ENCODE peak calls at places on chromosomes 7 and 10, in seven cellular contexts. K is IMR-90, O is H1, R is neuronal stem cell, S is mesendoderm, D is mesenchymal stem cell, W is trophoblast cell. C is an unnamed sample.

GRCh38 chr7:95102662-95103061 is 195.3 kb downstream of the PPP1R9A start:
- DNase-seq in K (no peak), O (no peak), R (no peak), S (no peak), D (peak; percentile 12), W (no peak), C (no peak)

GRCh38 chr10:56319386-56319785 is 41.7 kb downstream of the ZWINT start:
- DNase-seq in K (peak; percentile 76), O (no peak), R (no peak), S (no peak), D (peak; percentile 74), W (no peak), C (no peak)

GRCh38 chr7:80432166-80432565 is 79.7 kb downstream of the GNAT3 start:
- DNase-seq in K (peak; percentile 57), O (no peak), R (no peak), S (no peak), D (no peak), W (no peak), C (no peak)

GRCh38 chr7:25860206-25860881 is 291.7 kb upstream of the NFE2L3 start:
- DNase-seq in K (peak; percentile 24), O (no peak), R (no peak), S (peak; percentile 62), D (peak; percentile 92), W (peak; percentile 55), C (peak; percentile 72)

GRCh38 chr10:100996678-100997363 is 2.8 kb upstream of the LZTS2 start:
- DNase-seq in K (no peak), O (no peak), R (peak; percentile 59), S (peak; percentile 76), D (no peak), W (peak; percentile 72), C (peak; percentile 84)

GRCh38 chr7:54712777-54713176 is 46.2 kb downstream of the SEC61G start:
- DNase-seq in K (no peak), O (no peak), R (no peak), S (no peak), D (no peak), W (no peak), C (no peak)

GRCh38 chr10:100889546-100889945 is 23.2 kb upstream of the SLF2 start:
- DNase-seq in K (no peak), O (no peak), R (no peak), S (no peak), D (no peak), W (no peak), C (peak; percentile 21)

GRCh38 chr7:139702811-139703467 is 74.9 kb downstream of the HIPK2 start:
- DNase-seq in K (no peak), O (no peak), R (no peak), S (no peak), D (no peak), W (no peak), C (no peak)

GRCh38 chr7:2015251-2015871 is 217.4 kb downstream of the MAD1L1 start:
- DNase-seq in K (no peak), O (no peak), R (no peak), S (no peak), D (no peak), W (no peak), C (peak; percentile 24)

GRCh38 chr7:155521007-155521742 is 25.2 kb downstream of the CNPY1 start:
- DNase-seq in K (no peak), O (no peak), R (no peak), S (no peak), D (no peak), W (no peak), C (no peak)

GRCh38 chr7:155517969-155518368 is 28.4 kb downstream of the CNPY1 start:
- DNase-seq in K (no peak), O (no peak), R (no peak), S (no peak), D (no peak), W (no peak), C (no peak)

GRCh38 chr7:155518633-155519032 is 27.7 kb downstream of the CNPY1 start:
- DNase-seq in K (no peak), O (no peak), R (no peak), S (no peak), D (no peak), W (no peak), C (no peak)

GRCh38 chr7:155521743-155522398 is 24.5 kb downstream of the CNPY1 start:
- DNase-seq in K (no peak), O (no peak), R (no peak), S (no peak), D (no peak), W (no peak), C (no peak)

DNA sequence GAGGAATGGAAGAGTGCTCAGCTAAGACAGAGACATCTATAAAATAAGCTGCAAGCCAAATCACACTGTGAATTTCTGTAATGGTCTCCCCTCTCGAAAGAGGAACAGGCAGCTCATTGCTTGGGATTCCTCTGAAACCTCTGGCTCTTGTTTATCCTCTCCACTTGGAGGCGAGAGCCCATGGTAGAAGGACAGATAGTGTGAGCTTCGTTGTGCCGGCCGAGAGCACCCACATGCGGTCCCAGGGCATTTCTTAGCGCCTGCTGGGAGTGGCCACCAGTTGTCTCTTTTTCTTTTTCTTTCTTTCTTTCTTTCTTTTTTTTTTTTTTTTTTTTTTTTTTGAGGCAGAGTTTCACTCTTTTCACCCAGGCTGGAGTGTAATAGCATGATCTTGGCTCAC is 26.2 kb downstream of the CNPY1 start:
- DNase-seq in K (no peak), O (no peak), R (no peak), S (no peak), D (no peak), W (no peak), C (no peak)
- H3K4ac ChIP-seq in K (no peak overlapping the region), O (no peak overlapping the region), R (no peak overlapping the region), S (no peak overlapping the region), D (no peak overlapping the region), W (no peak overlapping the region), C (no peak overlapping the region)

GRCh38 chr7:107208563-107208962 is 39.8 kb downstream of the HBP1 start:
- DNase-seq in K (no peak), O (no peak), R (no peak), S (no peak), D (no peak), W (peak; percentile 92), C (no peak)

GRCh38 chr7:107212719-107213118 is 43.9 kb downstream of the HBP1 start:
- DNase-seq in K (no peak), O (no peak), R (no peak), S (no peak), D (no peak), W (no peak), C (no peak)

GRCh38 chr7:107209565-107209964 is 40.8 kb downstream of the HBP1 start:
- DNase-seq in K (no peak), O (no peak), R (no peak), S (no peak), D (no peak), W (no peak), C (no peak)

GRCh38 chr7:107208046-107208458 is 39.2 kb downstream of the HBP1 start:
- DNase-seq in K (peak; percentile 41), O (no peak), R (no peak), S (no peak), D (no peak), W (no peak), C (no peak)

DNA sequence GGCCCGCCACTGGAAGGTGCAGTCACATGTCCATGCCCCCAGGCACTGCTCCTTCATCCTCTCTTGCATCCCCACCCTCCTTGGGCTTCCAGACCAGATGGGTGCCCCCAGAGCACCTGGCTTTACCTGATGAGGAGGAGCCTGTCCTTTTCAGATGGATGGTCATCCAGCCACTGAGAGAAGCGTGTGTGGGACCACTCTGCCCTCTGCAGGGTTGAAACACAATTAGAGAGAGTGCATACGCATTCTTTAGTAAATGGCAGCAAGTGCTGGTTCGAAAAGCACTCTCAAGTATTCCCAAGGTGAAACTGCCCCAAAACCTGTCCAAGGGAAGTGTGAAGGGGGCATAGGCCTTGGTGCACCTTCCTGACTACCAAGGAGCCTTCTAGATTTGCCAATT is 41.6 kb downstream of the HBP1 start:
- DNase-seq in K (no peak), O (no peak), R (no peak), S (peak; percentile 10), D (no peak), W (peak; percentile 66), C (peak; percentile 31)
- H3K79me1 ChIP-seq in K (peaks cover 4% of the 10 kb centered on the region), O (no peaks in the 10 kb centered on the region), R (no peaks in the 10 kb centered on the region), S (no peaks in the 10 kb centered on the region), D (peaks cover 11% of the 10 kb centered on the region), W (no peaks in the 10 kb centered on the region), C (no peaks in the 10 kb centered on the region)

DNA sequence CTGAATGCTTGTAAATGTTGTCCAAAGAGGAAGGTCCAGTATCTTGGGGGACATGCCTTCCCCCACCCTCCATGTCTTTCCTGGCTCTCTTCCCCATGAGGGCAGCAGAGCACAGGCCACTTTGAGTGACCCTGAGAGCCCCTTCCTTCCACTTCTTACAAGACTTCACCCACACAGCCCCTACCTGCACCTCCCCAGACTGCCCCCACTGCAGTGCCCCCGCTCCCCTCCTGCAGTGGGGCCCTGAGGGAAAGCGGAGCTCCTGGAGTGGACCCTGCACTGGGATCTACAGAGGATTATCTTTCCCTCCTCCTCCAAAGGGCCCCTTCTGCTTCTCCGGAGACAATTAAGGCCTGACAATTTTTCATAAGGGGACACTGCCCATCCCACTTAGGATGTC is 326.8 kb downstream of the TCERG1L start:
- DNase-seq in K (no peak), O (no peak), R (no peak), S (no peak), D (no peak), W (no peak), C (no peak)
- H3K4ac ChIP-seq in K (no peak overlapping the region), O (no peak overlapping the region), R (no peak overlapping the region), S (no peak overlapping the region), D (no peak overlapping the region), W (no peak overlapping the region), C (no peak overlapping the region)

GRCh38 chr7:84188811-84189405 is 5.7 kb downstream of the SEMA3A start:
- DNase-seq in K (peak; percentile 32), O (no peak), R (no peak), S (peak; percentile 29), D (peak; percentile 58), W (no peak), C (no peak)
- H3K79me1 ChIP-seq in K (peaks cover 14% of the 10 kb centered on the region), O (no peaks in the 10 kb centered on the region), R (no peaks in the 10 kb centered on the region), S (no peaks in the 10 kb centered on the region), D (peaks cover 4% of the 10 kb centered on the region), W (no peaks in the 10 kb centered on the region), C (no peaks in the 10 kb centered on the region)

GRCh38 chr7:93883917-93884345 is 6.6 kb downstream of the TFPI2 start:
- DNase-seq in K (no peak), O (no peak), R (no peak), S (no peak), D (no peak), W (no peak), C (no peak)

GRCh38 chr7:93883078-93883916 is 7.3 kb downstream of the TFPI2 start:
- DNase-seq in K (no peak), O (no peak), R (no peak), S (no peak), D (peak; percentile 30), W (no peak), C (no peak)

GRCh38 chr7:93877742-93878141 is 12.8 kb downstream of the TFPI2 start:
- DNase-seq in K (no peak), O (no peak), R (no peak), S (no peak), D (peak; percentile 53), W (no peak), C (no peak)

GRCh38 chr7:93882481-93882880 is 8.1 kb downstream of the TFPI2 start:
- DNase-seq in K (no peak), O (no peak), R (no peak), S (no peak), D (no peak), W (no peak), C (no peak)

DNA sequence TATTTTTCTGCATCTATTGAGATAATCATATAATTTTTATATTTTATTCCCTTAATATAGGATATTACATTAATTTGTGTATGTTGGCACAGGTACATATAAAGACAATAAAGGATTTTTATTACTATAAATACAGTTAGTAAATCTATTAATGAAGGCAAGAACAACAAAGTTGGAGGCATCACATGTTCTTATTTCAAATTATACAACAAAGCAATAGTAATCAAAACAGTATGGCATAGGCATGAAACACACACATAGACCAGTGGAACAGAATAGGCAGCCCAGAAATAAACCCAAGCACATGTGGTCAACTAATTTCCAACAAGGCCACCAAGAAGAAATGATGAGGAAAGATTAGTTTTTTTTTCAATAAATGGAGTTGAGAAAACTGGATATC is 11.2 kb downstream of the TFPI2 start:
- DNase-seq in K (no peak), O (no peak), R (no peak), S (no peak), D (no peak), W (no peak), C (no peak)
- H3K4ac ChIP-seq in K (no peak overlapping the region), O (no peak overlapping the region), R (no peak overlapping the region), S (no peak overlapping the region), D (no peak overlapping the region), W (no peak overlapping the region), C (no peak overlapping the region)